ENCODE peak calls at places on chromosome 15, in four cellular contexts. K, L, S and Y are unnamed samples.

GRCh38 chr15:36598529-36599177 is 19.2 kb downstream of the CDIN1 start:
- DNase-seq in L (no peak), S (no peak), K (no peak), Y (no peak)

GRCh38 chr15:60563539-60564404 is 84.8 kb upstream of the ICE2 start:
- DNase-seq in K (no peak), S (no peak), L (no peak), Y (no peak)

GRCh38 chr15:53987480-53987879 is 9.2 kb downstream of the UNC13C start:
- DNase-seq in K (no peak), L (no peak), S (no peak), Y (no peak)

GRCh38 chr15:101264911-101265641 is 12.2 kb downstream of the SELENOS start:
- DNase-seq in K (no peak), L (no peak), S (no peak), Y (no peak)

GRCh38 chr15:23629234-23629805 is 18.3 kb downstream of the MAGEL2 start:
- DNase-seq in S (peak; percentile 2), L (no peak), K (no peak), Y (no peak)

GRCh38 chr15:86267892-86268291 is 188.2 kb downstream of the AGBL1 start:
- DNase-seq in K (no peak), L (no peak), S (no peak), Y (no peak)

GRCh38 chr15:90648137-90649070 is 68.7 kb upstream of the BLM start:
- DNase-seq in L (peak; percentile 86), S (peak; percentile 89), K (peak; percentile 63), Y (peak; percentile 74)

GRCh38 chr15:71114887-71115566 is at the start of gene THSD4:
- DNase-seq in S (peak; percentile 71), K (peak; percentile 81), L (peak; percentile 96), Y (peak; percentile 71)

GRCh38 chr15:67024998-67025368 is 40.4 kb upstream of the SMAD3 start:
- DNase-seq in S (no peak), K (no peak), L (no peak), Y (no peak)

GRCh38 chr15:64892850-64893403 is 18.8 kb upstream of the ANKDD1A start:
- DNase-seq in S (no peak), K (no peak), L (no peak), Y (no peak)

GRCh38 chr15:45114076-45114750 is at the start of the genes DUOX2 and DUOXA2:
- DNase-seq in L (no peak), S (no peak), K (no peak), Y (no peak)